ENCODE peak calls at places on chromosome 20, in six cellular contexts. X is fibroblast of pulmonary artery, F is ovary, K is astrocyte of the cerebellum, G is AG04449, Y is GM23338. J is an unnamed sample.

GRCh38 chr20:1463971-1464570 is 2.6 kb downstream of the NSFL1C start:
- DNase-seq in K (no peak), Y (no peak), G (no peak), F (no peak), X (no peak), J (no peak)

GRCh38 chr20:53599039-53599362 is 5.4 kb upstream of the ZNF217 start:
- DNase-seq in F (no peak), K (no peak), G (no peak), X (no peak), Y (no peak), J (no peak)

GRCh38 chr20:51800132-51800721 is 2.1 kb downstream of the SALL4 start:
- DNase-seq in G (no peak), X (peak; percentile 32), Y (peak; percentile 94), F (peak; percentile 67), K (no peak), J (peak; percentile 39)

GRCh38 chr20:23446505-23446904 is 6.2 kb downstream of the CST11 start:
- DNase-seq in F (peak; percentile 68), Y (peak; percentile 79), K (no peak), G (no peak), X (peak; percentile 61), J (peak; percentile 76)

GRCh38 chr20:58390659-58391035 is 1.6 kb downstream of the VAPB start:
- DNase-seq in F (no peak), X (no peak), G (no peak), Y (no peak), K (no peak), J (no peak)

GRCh38 chr20:19506021-19506420 is 252.0 kb upstream of the RIN2 start:
- DNase-seq in Y (no peak), G (no peak), K (no peak), F (no peak), X (no peak), J (no peak)

GRCh38 chr20:1225263-1225728 is 548 bp upstream of the RAD21L1 start:
- DNase-seq in X (no peak), F (no peak), K (no peak), G (no peak), Y (peak; percentile 91), J (no peak)

GRCh38 chr20:36919715-36920333 is 31.7 kb downstream of the SAMHD1 start:
- DNase-seq in X (peak; percentile 78), Y (peak; percentile 73), F (no peak), G (no peak), K (peak; percentile 53), J (peak; percentile 84)

GRCh38 chr20:21395666-21396044 is 1.7 kb downstream of the NKX2-4 start:
- DNase-seq in Y (peak; percentile 71), F (no peak), X (no peak), G (no peak), K (no peak), J (no peak)

GRCh38 chr20:37288091-37288490 is 1.4 kb upstream of the MANBAL start:
- DNase-seq in Y (no peak), F (no peak), K (no peak), G (no peak), X (no peak), J (no peak)

GRCh38 chr20:26218301-26218700 is 521.6 kb upstream of the ZNF337 start:
- DNase-seq in X (peak; percentile 8), Y (no peak), K (no peak), F (no peak), G (no peak), J (no peak)

GRCh38 chr20:41169791-41170351 is 32.5 kb downstream of the PLCG1 start:
- DNase-seq in G (no peak), X (peak; percentile 55), K (no peak), F (peak; percentile 26), Y (no peak), J (peak; percentile 43)

GRCh38 chr20:22719250-22719649 is 134.9 kb upstream of the FOXA2 start:
- DNase-seq in K (no peak), G (no peak), Y (peak; percentile 4), F (no peak), X (no peak), J (no peak)

GRCh38 chr20:32333988-32334885 is 23.9 kb upstream of the ASXL1 start:
- DNase-seq in X (peak; percentile 84), K (no peak), G (no peak), Y (no peak), F (no peak), J (peak; percentile 13)

GRCh38 chr20:32685541-32686529 is 12.1 kb upstream of the C20orf203 start:
- DNase-seq in G (peak; percentile 83), F (no peak), X (peak; percentile 68), K (peak; percentile 72), Y (no peak), J (peak; percentile 90)

GRCh38 chr20:19966840-19967239 is 50.3 kb upstream of the NAA20 start:
- DNase-seq in F (no peak), K (no peak), X (no peak), G (no peak), Y (no peak), J (no peak)

GRCh38 chr20:53857723-53858236 is 212.6 kb downstream of the BCAS1 start:
- DNase-seq in K (no peak), X (no peak), Y (peak; percentile 54), G (no peak), F (no peak), J (no peak)

GRCh38 chr20:61387204-61387958 is 135.3 kb downstream of the CDH4 start:
- DNase-seq in F (no peak), Y (peak; percentile 65), G (no peak), K (peak; percentile 6), X (peak; percentile 5), J (peak; percentile 63)

GRCh38 chr20:52234302-52235045 is 42.9 kb upstream of the ZFP64 start:
- DNase-seq in Y (no peak), K (no peak), G (no peak), F (no peak), X (no peak), J (no peak)

GRCh38 chr20:61803416-61803902 is 262.2 kb downstream of the TAF4 start:
- DNase-seq in G (no peak), Y (no peak), K (no peak), F (peak; percentile 30), X (no peak), J (no peak)

GRCh38 chr20:19757973-19758887 is at the start of gene RIN2:
- DNase-seq in G (no peak), X (peak; percentile 96), F (peak; percentile 92), Y (peak; percentile 98), K (peak; percentile 80), J (peak; percentile 92)

GRCh38 chr20:41213150-41213820 is 75.9 kb downstream of the PLCG1 start:
- DNase-seq in F (no peak), G (no peak), K (no peak), X (peak; percentile 53), Y (no peak), J (peak; percentile 51)

GRCh38 chr20:16201191-16201590 is 372.1 kb downstream of the KIF16B start:
- DNase-seq in Y (no peak), F (no peak), X (no peak), K (no peak), G (no peak), J (no peak)

GRCh38 chr20:1310087-1310486 is 18.9 kb downstream of the SDCBP2 start:
- DNase-seq in K (no peak), G (no peak), X (no peak), F (no peak), Y (no peak), J (no peak)

GRCh38 chr20:51750037-51750769 is 18.0 kb downstream of the ATP9A start:
- DNase-seq in K (peak; percentile 53), Y (no peak), F (peak; percentile 59), X (peak; percentile 92), G (peak; percentile 56), J (peak; percentile 67)

GRCh38 chr20:50312682-50313187 is 122.1 kb downstream of the CEBPB start:
- DNase-seq in F (peak; percentile 83), X (peak; percentile 93), G (peak; percentile 75), Y (no peak), K (peak; percentile 69), J (peak; percentile 47)
- H3K4me3 ChIP-seq in F (no peak overlapping the region), X (no peak overlapping the region), G (no peak overlapping the region), Y (no peak overlapping the region), K (no peak overlapping the region), J (no peak overlapping the region)

GRCh38 chr20:3798405-3798768 is 2.3 kb downstream of the CDC25B start:
- DNase-seq in F (peak; percentile 43), Y (no peak), K (no peak), G (no peak), X (no peak), J (no peak)

GRCh38 chr20:3795511-3796468 is at the start of gene CDC25B:
- DNase-seq in Y (peak; percentile 96), X (peak; percentile 95), G (no peak), K (peak; percentile 66), F (peak; percentile 96), J (peak; percentile 90)

GRCh38 chr20:3797592-3798404 is 1.7 kb downstream of the CDC25B start:
- DNase-seq in F (peak; percentile 39), G (no peak), X (no peak), K (no peak), Y (no peak), J (peak; percentile 66)

GRCh38 chr20:3797226-3797545 is 1.1 kb downstream of the CDC25B start:
- DNase-seq in F (peak; percentile 52), G (no peak), X (no peak), K (no peak), Y (no peak), J (no peak)

GRCh38 chr20:3796477-3797225 is 541 bp downstream of the CDC25B start:
- DNase-seq in Y (no peak), K (no peak), X (no peak), G (no peak), F (no peak), J (no peak)
- TF ChIP-seq CTCF in Y (no peak), K (no peak), X (no peak), G (no peak), F (no peak), J (no peak)

GRCh38 chr20:60257671-60258070 is 299.4 kb downstream of the CDH26 start:
- DNase-seq in F (no peak), G (no peak), X (no peak), K (no peak), Y (no peak), J (no peak)

GRCh38 chr20:60255426-60255825 is 297.2 kb downstream of the CDH26 start:
- DNase-seq in G (no peak), K (no peak), Y (no peak), F (no peak), X (no peak), J (no peak)

GRCh38 chr20:60254901-60255411 is 296.7 kb downstream of the CDH26 start:
- DNase-seq in F (no peak), G (no peak), K (no peak), X (no peak), Y (no peak), J (peak; percentile 5)

GRCh38 chr20:60256811-60257210 is 298.6 kb downstream of the CDH26 start:
- DNase-seq in G (no peak), Y (no peak), X (no peak), K (no peak), F (no peak), J (no peak)

DNA sequence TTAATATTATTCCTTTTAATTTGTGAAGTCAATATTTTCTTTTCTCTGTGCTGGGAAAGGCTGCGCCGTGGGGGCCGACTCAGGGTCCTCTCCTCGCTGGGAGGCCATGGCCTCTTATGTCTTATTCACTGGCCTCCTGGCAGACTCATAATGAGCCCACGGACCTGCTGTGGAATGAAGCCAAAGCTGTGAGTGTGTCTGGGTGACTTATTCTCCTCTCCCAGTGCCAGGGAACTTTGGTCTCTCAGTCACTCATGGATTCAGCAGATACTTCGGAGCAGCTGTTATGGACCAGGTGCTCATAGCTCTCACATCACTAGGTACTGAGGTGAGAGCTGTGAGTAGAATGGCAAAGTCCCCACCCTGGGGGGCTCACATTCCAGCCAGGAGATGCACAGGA is 297.6 kb downstream of the CDH26 start:
- DNase-seq in Y (no peak), X (no peak), G (no peak), K (no peak), F (no peak), J (no peak)
- H3K4me3 ChIP-seq in Y (no peak overlapping the region), X (no peak overlapping the region), G (no peak overlapping the region), K (no peak overlapping the region), F (no peak overlapping the region), J (no peak overlapping the region)

GRCh38 chr20:62820962-62821725 is 4.3 kb downstream of the COL9A3 start:
- DNase-seq in K (no peak), G (no peak), F (no peak), Y (no peak), X (no peak), J (no peak)
- TF ChIP-seq CTCF in K (no peak), G (no peak), F (no peak), Y (no peak), X (no peak), J (no peak)

J was measured in choroid plexus epithelial cell.